ENCODE peak calls at places on chromosomes 5 and 9, in seven cellular contexts. J is foreskin fibroblast, A is right atrium auricular region, Z is IMR-90, K is progenitor cell of endocrine pancreas, W is esophagus squamous epithelium, R is BJ. B is an unnamed sample.

GRCh38 chr5:165617491-165617890 is 2112.1 kb downstream of the MAT2B start:
- DNase-seq in J (no peak), A (no peak), Z (peak), K (no peak), W (no peak), R (no peak), B (no peak)

GRCh38 chr9:86239053-86239770 is 20.2 kb downstream of the C9orf153 start:
- DNase-seq in J (no peak), A (no peak), Z (no peak), K (no peak), W (no peak), R (no peak), B (no peak)

GRCh38 chr5:125026900-125027731 is 280.7 kb upstream of the ZNF608 start:
- DNase-seq in J (no peak), A (no peak), Z (no peak), K (no peak), W (no peak), R (no peak), B (peak)

GRCh38 chr9:3508531-3509374 is 17.0 kb downstream of the RFX3 start:
- DNase-seq in J (no peak), A (no peak), Z (peak), K (no peak), W (no peak), R (no peak), B (no peak)

GRCh38 chr5:87069974-87070608 is 197.6 kb upstream of the RASA1 start:
- DNase-seq in J (peak), A (no peak), Z (peak), K (no peak), W (no peak), R (peak), B (peak)

GRCh38 chr9:137619240-137620090 is 660 bp downstream of the EHMT1 start:
- DNase-seq in J (no peak), A (no peak), Z (peak), K (peak), W (no peak), R (no peak), B (peak)

GRCh38 chr5:100790951-100791350 is 112.1 kb downstream of the ST8SIA4 start:
- DNase-seq in J (no peak), A (no peak), Z (no peak), K (no peak), W (no peak), R (no peak), B (no peak)

GRCh38 chr9:93911871-93912554 is 43.1 kb downstream of the BARX1 start:
- DNase-seq in J (no peak), A (no peak), Z (peak), K (no peak), W (no peak), R (no peak), B (peak)

GRCh38 chr9:130825051-130825651 is 9.9 kb upstream of the ABL1 start:
- DNase-seq in J (no peak), A (no peak), Z (peak), K (no peak), W (no peak), R (no peak), B (no peak)

GRCh38 chr5:179919487-179920060 is 11.9 kb upstream of the TBC1D9B start:
- DNase-seq in J (no peak), A (no peak), Z (no peak), K (no peak), W (no peak), R (no peak), B (no peak)

GRCh38 chr9:19232830-19233194 is 2.3 kb downstream of the DENND4C start:
- DNase-seq in J (peak), A (no peak), Z (peak), K (no peak), W (no peak), R (no peak), B (no peak)

GRCh38 chr9:27414215-27414731 is 109.8 kb upstream of the IFNK start:
- DNase-seq in J (no peak), A (no peak), Z (no peak), K (no peak), W (no peak), R (no peak), B (no peak)

GRCh38 chr5:126544087-126544740 is 50.8 kb downstream of the ALDH7A1 start:
- DNase-seq in J (peak), A (no peak), Z (peak), K (no peak), W (no peak), R (no peak), B (peak)
- TF ChIP-seq CTCF in J (peak), A (no peak), Z (peak), K (peak), W (peak), R (peak), B (peak)

DNA sequence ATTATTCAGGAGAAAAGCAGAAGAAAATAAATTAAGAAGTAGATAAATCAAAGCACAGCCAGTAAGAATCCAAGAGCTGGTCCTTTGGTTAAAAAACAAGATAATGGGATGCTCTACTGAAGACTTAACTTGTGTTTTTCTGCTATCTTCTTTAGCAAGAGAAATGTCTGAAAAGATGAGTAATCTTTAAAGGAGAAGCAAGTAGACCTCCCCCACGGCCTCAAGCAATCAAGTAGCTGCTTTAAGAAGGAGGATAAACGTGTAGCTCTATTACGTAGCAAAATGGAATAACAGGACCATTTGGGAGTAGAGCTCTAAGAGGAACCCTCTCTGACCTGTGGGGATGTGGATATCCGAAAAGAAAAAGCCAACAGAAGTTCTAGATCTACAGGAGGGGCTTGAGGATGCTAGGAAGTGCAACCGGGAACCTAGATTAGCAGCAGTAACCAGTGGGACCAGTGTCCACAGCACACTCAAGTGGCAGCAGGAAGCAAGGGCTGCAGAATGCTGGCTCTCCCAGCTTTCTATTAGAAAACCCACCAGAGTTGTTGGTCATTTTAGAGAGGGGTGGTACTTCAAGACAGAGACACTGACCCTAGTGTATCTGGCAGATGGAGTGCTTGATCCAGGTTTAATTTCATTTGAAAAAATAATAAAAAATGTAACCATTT is 185.4 kb downstream of the GABBR2 start:
- DNase-seq in J (no peak), A (no peak), Z (peak), K (no peak), W (no peak), R (no peak), B (no peak)
- TF ChIP-seq CTCF in J (peak), A (no peak), Z (peak), K (peak), W (no peak), R (peak), B (peak)

DNA sequence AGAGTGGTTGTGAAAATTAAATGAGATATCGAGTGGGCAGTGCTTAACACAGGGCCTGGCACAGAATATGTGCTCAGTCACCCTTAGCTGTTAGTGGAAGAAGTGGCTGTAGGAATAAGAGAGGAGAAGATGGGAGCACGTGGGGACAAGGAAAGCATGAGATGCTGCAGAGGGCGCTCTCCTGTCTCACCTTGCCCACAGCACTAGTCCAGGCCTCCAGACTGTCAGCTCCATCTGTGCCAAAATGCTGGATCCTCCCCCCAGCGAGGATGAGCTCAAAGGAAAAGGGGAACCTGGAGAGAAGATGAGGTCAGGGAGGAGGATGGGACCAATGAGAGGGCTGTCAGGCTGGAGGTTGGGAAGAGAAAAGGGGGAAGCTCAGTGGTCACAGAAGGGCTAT is 12.5 kb downstream of the ARAP3 start:
- DNase-seq in J (no peak), A (no peak), Z (no peak), K (no peak), W (no peak), R (no peak), B (no peak)
- TF ChIP-seq CTCF in J (no peak), A (no peak), Z (no peak), K (no peak), W (no peak), R (no peak), B (peak)

GRCh38 chr9:71628247-71628646 is 140.1 kb downstream of the CEMIP2 start:
- DNase-seq in J (no peak), A (no peak), Z (peak), K (no peak), W (no peak), R (no peak), B (no peak)
- TF ChIP-seq CTCF in J (peak), A (no peak), Z (peak), K (peak), W (no peak), R (peak), B (peak)

B was measured in foreskin keratinocyte.